ENCODE peak calls at places on chromosomes 4 and X, in ten cellular contexts. C is occipital lobe; B is NCI-H2171; P is neural crest cell; O is stimulated activated CD4-positive, alpha-beta T cell treated with anti-CD3 and anti-CD28 coated beads, Interleukin-2, amount 100 ng/mL, for 48 hours; D is NCI-H1092 treated with DMSO at 0.1 percent for 48 hours; G is amygdala; E is GM23248; R is lower lobe of right lung; L is ACHN. S is an unnamed sample.

GRCh38 chr4:7172508-7172907 is 19.8 kb upstream of the SORCS2 start:
- DNase-seq in C (no peak), B (no peak), P (no peak), O (no peak), D (no peak), G (no peak), E (no peak), R (no peak), L (no peak), S (no peak)

GRCh38 chr4:57287687-57288604 is 177.8 kb upstream of the IGFBP7 start:
- DNase-seq in C (no peak), B (no peak), P (no peak), O (no peak), D (no peak), G (no peak), E (no peak), R (no peak), L (no peak), S (no peak)

GRCh38 chr4:145887241-145887964 is 51.2 kb downstream of the ZNF827 start:
- DNase-seq in C (no peak), B (no peak), P (no peak), O (no peak), D (no peak), G (no peak), E (peak), R (no peak), L (no peak), S (peak)

GRCh38 chrX:154516655-154517100 is 646 bp upstream of the FAM3A start:
- DNase-seq in C (no peak), B (no peak), P (no peak), O (no peak), D (no peak), G (no peak), E (peak), R (no peak), L (no peak), S (no peak)

GRCh38 chr4:184355111-184355604 is 119.2 kb downstream of the IRF2 start:
- DNase-seq in C (no peak), B (no peak), P (no peak), O (no peak), D (no peak), G (no peak), E (peak), R (no peak), L (peak), S (no peak)

GRCh38 chrX:3345281-3346081 is 971 bp downstream of the MXRA5 start:
- DNase-seq in C (peak), B (no peak), P (peak), O (no peak), D (no peak), G (no peak), E (peak), R (peak), L (peak), S (peak)

GRCh38 chrX:133970021-133970550 is 15.3 kb downstream of the GPC3 start:
- DNase-seq in C (no peak), B (no peak), P (no peak), O (no peak), D (no peak), G (no peak), E (no peak), R (no peak), L (no peak), S (no peak)

GRCh38 chr4:89836897-89837384 is at the start of gene SNCA:
- DNase-seq in C (peak), B (peak), P (peak), O (peak), D (peak), G (peak), E (peak), R (peak), L (peak), S (peak)

GRCh38 chr4:73341454-73341853 is 62.6 kb upstream of the ALB start:
- DNase-seq in C (peak), B (no peak), P (peak), O (no peak), D (peak), G (no peak), E (peak), R (no peak), L (peak), S (peak)

GRCh38 chr4:174260099-174260498 is 23.4 kb downstream of the FBXO8 start:
- DNase-seq in C (no peak), B (no peak), P (no peak), O (no peak), D (no peak), G (no peak), E (peak), R (no peak), L (peak), S (no peak)

GRCh38 chrX:65903750-65904149 is 136.1 kb downstream of the VSIG4 start:
- DNase-seq in C (no peak), B (no peak), P (no peak), O (no peak), D (no peak), G (no peak), E (no peak), R (no peak), L (no peak), S (no peak)

GRCh38 chr4:13953083-13953482 is 325.6 kb upstream of the BOD1L1 start:
- DNase-seq in C (no peak), B (no peak), P (no peak), O (no peak), D (no peak), G (no peak), E (peak), R (no peak), L (no peak), S (no peak)

GRCh38 chr4:148857234-148857972 is 415.2 kb upstream of the NR3C2 start:
- DNase-seq in C (no peak), B (no peak), P (no peak), O (no peak), D (no peak), G (no peak), E (no peak), R (no peak), L (no peak), S (no peak)

GRCh38 chr4:150283689-150284088 is 205.4 kb downstream of the DCLK2 start:
- DNase-seq in C (no peak), B (no peak), P (no peak), O (no peak), D (no peak), G (no peak), E (peak), R (no peak), L (no peak), S (no peak)

GRCh38 chrX:133939655-133940054 is 45.7 kb downstream of the GPC3 start:
- DNase-seq in C (no peak), B (no peak), P (no peak), O (no peak), D (no peak), G (no peak), E (no peak), R (no peak), L (no peak), S (no peak)

GRCh38 chr4:42995343-42995944 is 102.9 kb downstream of the GRXCR1 start:
- DNase-seq in C (no peak), B (peak), P (no peak), O (no peak), D (peak), G (no peak), E (peak), R (no peak), L (peak), S (no peak)

GRCh38 chrX:19593684-19594083 is 78.4 kb upstream of the MAP3K15 start:
- DNase-seq in C (no peak), B (no peak), P (no peak), O (no peak), D (peak), G (no peak), E (peak), R (no peak), L (peak), S (no peak)

GRCh38 chrX:53421125-53421524 is 1.3 kb downstream of the SMC1A start:
- DNase-seq in C (no peak), B (no peak), P (no peak), O (no peak), D (no peak), G (no peak), E (no peak), R (no peak), L (no peak), S (no peak)

GRCh38 chr4:1862055-1862911 is 6.3 kb upstream of the LETM1 start:
- DNase-seq in C (no peak), B (no peak), P (no peak), O (peak), D (no peak), G (no peak), E (no peak), R (no peak), L (no peak), S (no peak)

GRCh38 chrX:66915893-66916292 is 277.0 kb upstream of the EDA2R start:
- DNase-seq in C (no peak), B (no peak), P (no peak), O (no peak), D (no peak), G (no peak), E (no peak), R (no peak), L (no peak), S (no peak)

GRCh38 chrX:40090050-40090804 is 7.5 kb downstream of the BCOR start:
- DNase-seq in C (no peak), B (no peak), P (no peak), O (no peak), D (no peak), G (no peak), E (peak), R (peak), L (no peak), S (peak)

GRCh38 chrX:15241258-15241657 is 28.6 kb downstream of the ASB9 start:
- DNase-seq in C (no peak), B (no peak), P (no peak), O (no peak), D (no peak), G (no peak), E (no peak), R (no peak), L (no peak), S (no peak)

GRCh38 chrX:41273638-41274037 is 60.3 kb upstream of the DDX3X start:
- DNase-seq in C (no peak), B (no peak), P (no peak), O (no peak), D (no peak), G (no peak), E (peak), R (no peak), L (peak), S (no peak)

GRCh38 chr4:174402470-174403176 is 118.9 kb downstream of the CEP44 start:
- DNase-seq in C (no peak), B (no peak), P (no peak), O (no peak), D (no peak), G (no peak), E (peak), R (no peak), L (no peak), S (no peak)

S was measured in prostate gland.